ENCODE peak calls at places on chromosomes 11 and 22, in six cellular contexts. One of them, this sample, is unnamed. For H3K36me3, the result is how much of the 10 kb centered on the place peaks cover.

GRCh38 chr11:46947399-46948077 is 11.0 kb downstream of the CSTPP1 start:
- DNase-seq in MM.1S: no peak
- DNase-seq in mesendoderm: peak
- DNase-seq in fibroblast of lung: no peak
- DNase-seq in OCI-LY7: no peak
- DNase-seq in GM23248: no peak
- DNase-seq in this sample: no peak

GRCh38 chr11:82012276-82012675 is 721.4 kb downstream of the FAM181B start:
- DNase-seq in MM.1S: no peak
- DNase-seq in mesendoderm: no peak
- DNase-seq in fibroblast of lung: no peak
- DNase-seq in OCI-LY7: no peak
- DNase-seq in GM23248: no peak
- DNase-seq in this sample: no peak

GRCh38 chr11:12746593-12747097 is 72.4 kb downstream of the TEAD1 start:
- DNase-seq in MM.1S: no peak
- DNase-seq in mesendoderm: peak
- DNase-seq in fibroblast of lung: peak
- DNase-seq in OCI-LY7: no peak
- DNase-seq in GM23248: peak
- DNase-seq in this sample: peak

GRCh38 chr11:132278801-132279574 is 908.6 kb downstream of the NTM start:
- DNase-seq in MM.1S: peak
- DNase-seq in mesendoderm: peak
- DNase-seq in fibroblast of lung: peak
- DNase-seq in OCI-LY7: peak
- DNase-seq in GM23248: peak
- DNase-seq in this sample: no peak

GRCh38 chr11:92383430-92383829 is 158.8 kb downstream of the FAT3 start:
- DNase-seq in MM.1S: no peak
- DNase-seq in mesendoderm: peak
- DNase-seq in fibroblast of lung: peak
- DNase-seq in OCI-LY7: no peak
- DNase-seq in GM23248: peak
- DNase-seq in this sample: no peak

GRCh38 chr11:61489833-61490585 is 18.5 kb upstream of the LRRC10B start:
- DNase-seq in MM.1S: no peak
- DNase-seq in mesendoderm: peak
- DNase-seq in fibroblast of lung: peak
- DNase-seq in OCI-LY7: no peak
- DNase-seq in GM23248: peak
- DNase-seq in this sample: no peak

GRCh38 chr11:102187416-102188125 is 77.3 kb downstream of the YAP1 start:
- DNase-seq in MM.1S: no peak
- DNase-seq in mesendoderm: no peak
- DNase-seq in fibroblast of lung: peak
- DNase-seq in OCI-LY7: no peak
- DNase-seq in GM23248: peak
- DNase-seq in this sample: no peak

GRCh38 chr11:35214181-35214770 is 75.3 kb downstream of the CD44 start:
- DNase-seq in MM.1S: no peak
- DNase-seq in mesendoderm: no peak
- DNase-seq in fibroblast of lung: peak
- DNase-seq in OCI-LY7: no peak
- DNase-seq in GM23248: peak
- DNase-seq in this sample: no peak

GRCh38 chr11:94525933-94526332 is 13.7 kb downstream of the C11orf97 start:
- DNase-seq in MM.1S: no peak
- DNase-seq in mesendoderm: no peak
- DNase-seq in fibroblast of lung: peak
- DNase-seq in OCI-LY7: no peak
- DNase-seq in GM23248: peak
- DNase-seq in this sample: no peak

GRCh38 chr22:49975543-49976389 is 15.2 kb downstream of the PIM3 start:
- DNase-seq in MM.1S: no peak
- DNase-seq in mesendoderm: peak
- DNase-seq in fibroblast of lung: no peak
- DNase-seq in OCI-LY7: no peak
- DNase-seq in GM23248: peak
- DNase-seq in this sample: no peak

GRCh38 chr11:44632466-44633123 is 67.1 kb downstream of the CD82 start:
- DNase-seq in MM.1S: no peak
- DNase-seq in mesendoderm: peak
- DNase-seq in fibroblast of lung: no peak
- DNase-seq in OCI-LY7: peak
- DNase-seq in GM23248: peak
- DNase-seq in this sample: peak

GRCh38 chr11:92423133-92423532 is 198.5 kb downstream of the FAT3 start:
- DNase-seq in MM.1S: no peak
- DNase-seq in mesendoderm: no peak
- DNase-seq in fibroblast of lung: peak
- DNase-seq in OCI-LY7: no peak
- DNase-seq in GM23248: peak
- DNase-seq in this sample: no peak

GRCh38 chr11:122681731-122682130 is 26.2 kb downstream of the UBASH3B start:
- DNase-seq in MM.1S: no peak
- DNase-seq in mesendoderm: peak
- DNase-seq in fibroblast of lung: no peak
- DNase-seq in OCI-LY7: no peak
- DNase-seq in GM23248: peak
- DNase-seq in this sample: peak

GRCh38 chr11:123608945-123609344 is 45.5 kb downstream of the SCN3B start:
- DNase-seq in MM.1S: no peak
- DNase-seq in mesendoderm: no peak
- DNase-seq in fibroblast of lung: no peak
- DNase-seq in OCI-LY7: no peak
- DNase-seq in GM23248: no peak
- DNase-seq in this sample: no peak

GRCh38 chr11:130560000-130560852 is 111.8 kb downstream of the ADAMTS15 start:
- DNase-seq in MM.1S: no peak
- DNase-seq in mesendoderm: peak
- DNase-seq in fibroblast of lung: no peak
- DNase-seq in OCI-LY7: no peak
- DNase-seq in GM23248: no peak
- DNase-seq in this sample: no peak

GRCh38 chr22:24965822-24966626 is 13.5 kb downstream of the KIAA1671 start:
- DNase-seq in MM.1S: peak
- DNase-seq in mesendoderm: no peak
- DNase-seq in fibroblast of lung: no peak
- DNase-seq in OCI-LY7: no peak
- DNase-seq in GM23248: no peak
- DNase-seq in this sample: no peak

GRCh38 chr11:106990322-106990721 is 28.0 kb downstream of the GUCY1A2 start:
- DNase-seq in MM.1S: no peak
- DNase-seq in mesendoderm: no peak
- DNase-seq in fibroblast of lung: no peak
- DNase-seq in OCI-LY7: no peak
- DNase-seq in GM23248: no peak
- DNase-seq in this sample: no peak

GRCh38 chr11:12029738-12030363 is 21.4 kb upstream of the DKK3 start:
- DNase-seq in MM.1S: no peak
- DNase-seq in mesendoderm: no peak
- DNase-seq in fibroblast of lung: peak
- DNase-seq in OCI-LY7: no peak
- DNase-seq in GM23248: peak
- DNase-seq in this sample: no peak

GRCh38 chr22:36745301-36745995 is 30.5 kb downstream of the IFT27 start:
- DNase-seq in MM.1S: no peak
- DNase-seq in mesendoderm: no peak
- DNase-seq in fibroblast of lung: no peak
- DNase-seq in OCI-LY7: no peak
- DNase-seq in GM23248: no peak
- DNase-seq in this sample: peak

DNA sequence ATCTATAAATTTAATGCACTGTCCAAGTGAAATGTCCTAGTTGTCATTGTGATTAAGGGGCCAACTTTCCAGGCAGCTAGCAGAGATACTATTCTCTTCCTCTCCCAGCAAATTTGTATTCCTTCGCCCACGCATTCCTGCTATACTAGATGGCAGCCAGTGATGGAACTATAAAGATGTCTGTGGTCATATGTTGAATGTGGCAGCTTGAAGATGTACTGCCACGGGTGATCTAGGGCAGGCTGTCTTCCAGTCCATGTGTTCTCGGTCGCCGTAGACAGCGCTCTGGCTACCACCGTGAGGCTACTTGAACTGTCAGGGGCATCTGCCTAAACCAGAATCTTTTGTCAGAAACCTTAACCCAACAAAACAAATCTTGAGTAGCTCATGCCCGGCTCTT is 8.3 kb upstream of the SIDT2 start:
- DNase-seq in MM.1S: no peak
- DNase-seq in mesendoderm: no peak
- DNase-seq in fibroblast of lung: no peak
- DNase-seq in OCI-LY7: no peak
- DNase-seq in GM23248: peak
- DNase-seq in this sample: no peak
- H3K36me3 ChIP-seq in MM.1S: under half
- H3K36me3 ChIP-seq in mesendoderm: under half
- H3K36me3 ChIP-seq in fibroblast of lung: under half
- H3K36me3 ChIP-seq in OCI-LY7: half or more
- H3K36me3 ChIP-seq in GM23248: under half
- H3K36me3 ChIP-seq in this sample: under half

GRCh38 chr11:65917077-65917433 is 1.8 kb downstream of the C11orf68 start:
- DNase-seq in MM.1S: no peak
- DNase-seq in mesendoderm: no peak
- DNase-seq in fibroblast of lung: no peak
- DNase-seq in OCI-LY7: no peak
- DNase-seq in GM23248: no peak
- DNase-seq in this sample: no peak

GRCh38 chr11:65916391-65916790 is 2.5 kb downstream of the C11orf68 start:
- DNase-seq in MM.1S: no peak
- DNase-seq in mesendoderm: no peak
- DNase-seq in fibroblast of lung: no peak
- DNase-seq in OCI-LY7: no peak
- DNase-seq in GM23248: no peak
- DNase-seq in this sample: no peak

GRCh38 chr11:65915821-65916251 is 3.0 kb downstream of the C11orf68 start:
- DNase-seq in MM.1S: no peak
- DNase-seq in mesendoderm: peak
- DNase-seq in fibroblast of lung: peak
- DNase-seq in OCI-LY7: no peak
- DNase-seq in GM23248: peak
- DNase-seq in this sample: no peak

GRCh38 chr11:65917434-65918210 is 1.2 kb downstream of the C11orf68 start:
- DNase-seq in MM.1S: no peak
- DNase-seq in mesendoderm: no peak
- DNase-seq in fibroblast of lung: no peak
- DNase-seq in OCI-LY7: no peak
- DNase-seq in GM23248: peak
- DNase-seq in this sample: no peak

DNA sequence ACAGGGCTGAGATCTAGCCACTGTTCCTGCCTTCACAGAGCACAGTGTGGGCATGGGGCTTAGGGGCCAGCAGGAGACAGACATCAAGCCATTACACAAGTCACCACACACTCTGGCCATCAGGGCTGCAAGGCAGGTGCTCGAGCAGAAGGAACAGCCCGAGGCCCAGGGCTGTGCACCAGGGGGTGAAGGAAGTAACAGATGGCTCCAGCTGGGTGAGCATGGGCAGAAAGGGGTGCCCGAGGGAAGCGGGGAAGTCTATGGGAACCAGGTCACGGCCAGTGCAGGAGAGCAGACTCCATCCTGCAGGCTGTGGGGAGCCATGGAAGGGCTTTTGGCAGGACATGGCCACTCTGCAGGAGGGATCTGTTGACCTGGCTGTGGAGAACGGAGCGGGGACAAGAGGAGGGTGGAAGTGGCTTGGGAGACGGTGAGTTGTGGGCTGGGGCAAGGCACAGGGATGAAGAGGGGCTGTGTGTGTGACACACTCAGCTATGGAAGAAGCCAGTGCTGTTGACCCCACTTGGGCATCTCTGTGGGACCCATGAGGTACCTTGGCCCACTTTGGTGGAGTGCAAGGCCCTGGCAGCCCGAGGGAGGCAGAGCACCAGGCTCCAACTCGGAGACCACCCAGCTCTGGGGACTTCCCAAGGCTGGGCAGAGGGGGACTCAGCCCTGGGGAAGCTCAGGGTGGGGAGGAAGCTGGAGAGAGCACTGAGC is 3.6 kb downstream of the C11orf68 start:
- DNase-seq in MM.1S: no peak
- DNase-seq in mesendoderm: no peak
- DNase-seq in fibroblast of lung: peak
- DNase-seq in OCI-LY7: no peak
- DNase-seq in GM23248: peak
- DNase-seq in this sample: no peak
- H3K4me2 ChIP-seq in MM.1S: no peak
- H3K4me2 ChIP-seq in mesendoderm: no peak
- H3K4me2 ChIP-seq in fibroblast of lung: peak
- H3K4me2 ChIP-seq in OCI-LY7: no peak
- H3K4me2 ChIP-seq in GM23248: peak
- H3K4me2 ChIP-seq in this sample: no peak

GRCh38 chr22:38311331-38311635 is 6.0 kb downstream of the CSNK1E start:
- DNase-seq in MM.1S: peak
- DNase-seq in mesendoderm: no peak
- DNase-seq in fibroblast of lung: no peak
- DNase-seq in OCI-LY7: peak
- DNase-seq in GM23248: peak
- DNase-seq in this sample: no peak
- H3K36me3 ChIP-seq in MM.1S: under half
- H3K36me3 ChIP-seq in mesendoderm: under half
- H3K36me3 ChIP-seq in fibroblast of lung: under half
- H3K36me3 ChIP-seq in OCI-LY7: half or more
- H3K36me3 ChIP-seq in GM23248: under half
- H3K36me3 ChIP-seq in this sample: under half

GRCh38 chr11:114399490-114399889 is 821 bp downstream of the C11orf71 start:
- DNase-seq in MM.1S: peak
- DNase-seq in mesendoderm: no peak
- DNase-seq in fibroblast of lung: no peak
- DNase-seq in OCI-LY7: no peak
- DNase-seq in GM23248: no peak
- DNase-seq in this sample: no peak
- H3K4me2 ChIP-seq in MM.1S: peak
- H3K4me2 ChIP-seq in mesendoderm: peak
- H3K4me2 ChIP-seq in fibroblast of lung: peak
- H3K4me2 ChIP-seq in OCI-LY7: peak
- H3K4me2 ChIP-seq in GM23248: peak
- H3K4me2 ChIP-seq in this sample: peak

DNA sequence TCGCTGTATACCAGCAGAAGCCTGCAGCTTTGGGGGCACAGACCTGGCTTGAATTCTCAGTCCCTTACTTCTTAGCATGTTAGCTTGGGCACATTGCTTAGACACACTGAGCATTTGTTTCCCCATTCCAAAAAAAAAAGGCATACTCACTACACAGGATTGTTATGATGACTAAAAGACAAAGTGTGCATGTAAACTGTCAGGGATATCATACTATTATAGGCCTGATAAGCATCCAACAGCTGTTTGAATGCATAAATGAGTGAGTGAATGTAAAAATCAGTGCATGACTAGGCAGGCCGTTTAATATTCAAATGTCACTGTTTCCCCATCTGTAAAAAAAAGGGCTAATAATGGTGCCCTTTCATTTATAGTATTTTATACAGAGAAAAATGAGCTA is 26.5 kb downstream of the BARX2 start:
- DNase-seq in MM.1S: no peak
- DNase-seq in mesendoderm: no peak
- DNase-seq in fibroblast of lung: no peak
- DNase-seq in OCI-LY7: no peak
- DNase-seq in GM23248: no peak
- DNase-seq in this sample: no peak
- H3K36me3 ChIP-seq in MM.1S: under half
- H3K36me3 ChIP-seq in mesendoderm: under half
- H3K36me3 ChIP-seq in fibroblast of lung: under half
- H3K36me3 ChIP-seq in OCI-LY7: under half
- H3K36me3 ChIP-seq in GM23248: under half
- H3K36me3 ChIP-seq in this sample: under half

This sample was measured in Karpas-422.